ENCODE peak calls at places on chromosomes 12 and 14, in eight cellular contexts. Q is tibial artery, F is dorsolateral prefrontal cortex, X is pancreas, W is mesothelial cell of epicardium, V is epithelial cell of proximal tubule, I is choroid plexus epithelial cell, B is IMR-90. H is an unnamed sample.

GRCh38 chr12:80721326-80721725 is 4.6 kb downstream of the MYF5 start:
- DNase-seq in V (no peak), B (no peak), X (no peak), F (no peak), Q (no peak), I (no peak), W (no peak), H (no peak)

GRCh38 chr14:92687681-92688433 is 60.6 kb downstream of the LGMN start:
- DNase-seq in I (peak), V (no peak), W (no peak), X (peak), Q (peak), B (no peak), F (no peak), H (peak)

GRCh38 chr12:24499151-24500146 is 449.5 kb downstream of the BCAT1 start:
- DNase-seq in X (no peak), V (no peak), I (peak), F (no peak), B (peak), W (no peak), Q (no peak), H (no peak)

GRCh38 chr12:128825845-128826244 is 2.1 kb upstream of the SLC15A4 start:
- DNase-seq in F (no peak), B (no peak), W (no peak), Q (no peak), X (no peak), I (no peak), V (no peak), H (no peak)

GRCh38 chr12:94615284-94616216 is 34.8 kb downstream of the TMCC3 start:
- DNase-seq in B (peak), Q (no peak), X (peak), W (no peak), I (peak), V (no peak), F (no peak), H (no peak)

GRCh38 chr12:15839682-15840081 is 42.5 kb upstream of the STRAP start:
- DNase-seq in Q (no peak), W (no peak), B (no peak), X (no peak), V (no peak), F (no peak), I (no peak), H (no peak)

GRCh38 chr12:58764100-58764953 is 156.0 kb downstream of the LRIG3 start:
- DNase-seq in W (no peak), V (no peak), F (no peak), B (peak), X (no peak), Q (no peak), I (peak), H (no peak)

GRCh38 chr12:5503774-5504173 is 71.9 kb downstream of the NTF3 start:
- DNase-seq in X (no peak), B (no peak), Q (no peak), F (no peak), W (peak), I (no peak), V (no peak), H (peak)

GRCh38 chr14:75333523-75334190 is 55.0 kb downstream of the FOS start:
- DNase-seq in Q (no peak), W (no peak), F (no peak), I (no peak), B (no peak), X (no peak), V (no peak), H (peak)

GRCh38 chr12:116662612-116663144 is 75.2 kb downstream of the SPRING1 start:
- DNase-seq in B (peak), X (no peak), I (peak), F (no peak), W (no peak), V (no peak), Q (no peak), H (no peak)

GRCh38 chr12:42426733-42427132 is 100.8 kb downstream of the PPHLN1 start:
- DNase-seq in I (peak), B (peak), V (peak), W (no peak), X (no peak), Q (no peak), F (no peak), H (no peak)

GRCh38 chr12:25119020-25119419 is 75.9 kb downstream of the DNAI7 start:
- DNase-seq in X (no peak), I (peak), F (no peak), Q (no peak), B (no peak), V (no peak), W (no peak), H (no peak)

GRCh38 chr12:58812229-58812628 is 108.1 kb downstream of the LRIG3 start:
- DNase-seq in W (no peak), X (no peak), Q (no peak), F (no peak), B (no peak), V (no peak), I (no peak), H (no peak)

GRCh38 chr12:107360033-107360432 is 266.7 kb upstream of the CRY1 start:
- DNase-seq in I (no peak), V (no peak), F (no peak), Q (no peak), X (no peak), W (no peak), B (no peak), H (no peak)

GRCh38 chr14:103880334-103880985 is 33.1 kb upstream of the PPP1R13B start:
- DNase-seq in B (peak), V (no peak), I (peak), F (no peak), Q (peak), X (peak), W (no peak), H (peak)

GRCh38 chr12:78290606-78291345 is 460.1 kb downstream of the NAV3 start:
- DNase-seq in B (peak), W (no peak), I (peak), F (no peak), Q (no peak), V (peak), X (no peak), H (no peak)

GRCh38 chr14:102988054-102988453 is 65.6 kb downstream of the AMN start:
- DNase-seq in V (no peak), Q (no peak), W (no peak), I (peak), B (no peak), X (no peak), F (no peak), H (no peak)

GRCh38 chr12:12717586-12718381 is 616 bp downstream of the CDKN1B start:
- DNase-seq in V (no peak), I (peak), X (peak), F (no peak), W (no peak), B (no peak), Q (peak), H (peak)

GRCh38 chr12:104985206-104985605 is 910 bp upstream of the NOPCHAP1 start:
- DNase-seq in X (no peak), W (no peak), I (no peak), B (no peak), Q (no peak), V (no peak), F (no peak), H (no peak)

GRCh38 chr12:106655577-106655976 is 72.8 kb downstream of the RFX4 start:
- DNase-seq in X (no peak), W (no peak), V (no peak), F (no peak), Q (no peak), B (no peak), I (peak), H (no peak)

GRCh38 chr14:69183735-69184134 is 7.6 kb upstream of the EXD2 start:
- DNase-seq in Q (no peak), X (no peak), B (peak), V (no peak), W (no peak), F (no peak), I (peak), H (no peak)

GRCh38 chr12:51972849-51973273 is 21.4 kb downstream of the ACVR1B start:
- DNase-seq in X (no peak), I (peak), F (no peak), B (peak), V (peak), W (no peak), Q (peak), H (peak)

GRCh38 chr12:6281081-6281809 is 29.2 kb upstream of the PLEKHG6 start:
- DNase-seq in W (no peak), X (no peak), I (no peak), F (no peak), B (peak), V (no peak), Q (peak), H (no peak)

GRCh38 chr12:91361864-91362263 is 179.2 kb upstream of the DCN start:
- DNase-seq in B (peak), I (peak), W (no peak), Q (no peak), X (no peak), V (no peak), F (no peak), H (no peak)

GRCh38 chr12:77795699-77796098 is 35.0 kb upstream of the NAV3 start:
- DNase-seq in X (no peak), B (no peak), W (no peak), Q (no peak), F (no peak), I (peak), V (no peak), H (no peak)

GRCh38 chr14:19941668-19942067 is 11.0 kb downstream of the OR4K1 start:
- DNase-seq in Q (no peak), W (no peak), B (no peak), F (no peak), X (no peak), I (no peak), V (no peak), H (no peak)

GRCh38 chr14:81137316-81137715 is 83.4 kb downstream of the GTF2A1 start:
- DNase-seq in B (peak), F (no peak), X (no peak), W (no peak), V (peak), Q (no peak), I (peak), H (no peak)

GRCh38 chr14:49966304-49966809 is 73.5 kb downstream of the ARF6 start:
- DNase-seq in I (no peak), V (no peak), B (no peak), F (no peak), X (peak), Q (no peak), W (no peak), H (no peak)
- TF ChIP-seq CTCF in I (no peak), V (no peak), B (no peak), F (no peak), X (no peak), Q (no peak), W (no peak), H (no peak)

DNA sequence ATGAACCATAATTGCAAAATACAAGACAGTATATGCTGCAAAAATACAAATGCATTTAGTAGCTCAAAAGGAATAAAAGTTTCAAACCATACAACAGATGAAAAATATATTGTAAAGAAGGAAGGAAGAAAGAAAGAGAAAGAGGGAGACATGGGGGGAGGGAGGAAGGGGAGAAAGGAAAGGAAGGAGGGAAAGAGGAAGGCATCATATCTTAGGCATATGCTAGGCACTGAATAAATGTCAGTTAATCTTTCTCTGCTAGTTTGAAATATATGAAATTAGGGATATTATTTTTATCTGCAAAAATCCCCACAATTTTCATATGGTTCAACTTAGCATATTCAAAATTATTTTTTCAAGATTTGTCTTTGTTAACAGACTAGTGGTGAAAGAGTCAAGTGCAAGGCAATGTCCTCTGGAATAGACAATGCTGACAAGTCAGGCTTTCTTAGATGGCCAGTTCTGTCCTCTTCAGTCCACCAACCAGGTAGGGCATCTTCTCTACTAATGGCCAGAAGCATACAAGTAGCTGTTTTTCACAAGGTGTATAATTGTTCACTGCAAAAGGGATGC is 506.4 kb downstream of the PRKD1 start:
- DNase-seq in I (no peak), B (no peak), V (no peak), Q (no peak), W (no peak), X (no peak), F (no peak), H (no peak)
- TF ChIP-seq CTCF in I (peak), B (no peak), V (peak), Q (no peak), W (no peak), X (no peak), F (no peak), H (no peak)

GRCh38 chr12:102514696-102515095 is 34.3 kb upstream of the IGF1 start:
- DNase-seq in Q (no peak), B (no peak), V (no peak), X (no peak), I (no peak), W (no peak), F (no peak), H (no peak)

GRCh38 chr12:102513739-102514138 is 33.4 kb upstream of the IGF1 start:
- DNase-seq in V (no peak), Q (no peak), W (no peak), B (peak), I (peak), F (no peak), X (no peak), H (no peak)

GRCh38 chr12:102512523-102512922 is 32.2 kb upstream of the IGF1 start:
- DNase-seq in X (no peak), W (no peak), B (no peak), Q (no peak), I (no peak), F (no peak), V (no peak), H (no peak)

GRCh38 chr12:102511575-102511974 is 31.2 kb upstream of the IGF1 start:
- DNase-seq in W (no peak), I (no peak), F (no peak), V (no peak), X (no peak), B (no peak), Q (no peak), H (no peak)

DNA sequence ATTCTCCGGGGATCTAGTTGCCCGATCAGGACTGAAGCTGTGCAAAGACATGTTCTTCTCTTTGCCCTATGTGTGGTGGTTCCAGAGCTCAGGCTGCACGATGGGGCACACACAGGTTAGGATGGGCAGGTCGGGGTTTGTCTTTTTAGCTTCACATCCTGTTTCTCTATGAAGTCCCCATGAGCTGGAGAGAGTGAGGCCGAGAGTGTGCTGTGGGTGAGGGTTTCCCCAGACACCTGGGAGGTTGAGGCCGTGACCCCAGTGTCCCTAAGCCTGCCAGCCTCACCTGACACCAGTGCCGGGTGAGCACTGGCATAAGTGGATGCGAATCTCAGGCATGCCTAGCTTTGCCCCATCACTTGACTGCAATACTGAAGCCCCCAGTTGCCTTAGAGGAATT is 32.9 kb upstream of the IGF1 start:
- DNase-seq in X (no peak), W (no peak), F (no peak), V (no peak), B (no peak), I (no peak), Q (no peak), H (no peak)
- TF ChIP-seq CTCF in X (no peak), W (no peak), F (no peak), V (no peak), B (no peak), I (no peak), Q (no peak), H (no peak)

DNA sequence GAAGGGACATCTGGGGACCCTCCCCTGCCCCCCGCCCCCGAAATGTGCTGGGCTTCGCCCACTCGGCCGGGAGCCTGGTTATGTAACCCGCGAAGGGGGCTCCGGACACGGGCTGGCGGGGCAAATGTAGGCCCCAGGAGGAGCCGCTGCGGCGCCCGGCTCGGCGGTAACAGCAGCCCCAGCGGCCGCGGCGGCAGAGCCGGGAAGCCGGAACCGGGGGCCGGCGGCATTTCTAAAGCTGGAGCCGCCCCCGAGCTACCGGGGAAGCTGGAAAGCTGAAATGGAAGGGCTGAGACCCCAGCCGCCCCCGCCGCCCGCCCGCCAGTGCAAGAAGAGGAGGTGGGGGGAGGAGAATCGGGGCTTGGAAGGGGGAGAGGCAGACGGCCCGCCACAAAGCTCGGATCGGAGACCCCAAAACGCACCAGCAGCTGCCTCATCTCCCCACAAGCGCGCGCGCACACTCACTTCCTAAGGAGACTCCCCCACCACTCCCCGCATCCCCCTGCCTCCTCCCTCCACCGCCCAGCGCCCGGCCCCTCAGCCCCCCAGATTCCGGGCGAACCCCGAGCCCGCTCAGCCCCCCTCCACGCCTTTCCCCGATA is 1.5 kb downstream of the KDM2B start:
- DNase-seq in X (peak), I (no peak), V (no peak), W (peak), Q (peak), F (peak), B (no peak), H (peak)
- TF ChIP-seq CTCF in X (no peak), I (no peak), V (no peak), W (no peak), Q (no peak), F (no peak), B (no peak), H (no peak)

GRCh38 chr12:8637244-8637643 is 24.6 kb upstream of the AICDA start:
- DNase-seq in W (no peak), I (no peak), X (no peak), B (no peak), V (no peak), Q (no peak), F (no peak), H (no peak)
- TF ChIP-seq CTCF in W (no peak), I (no peak), X (no peak), B (no peak), V (no peak), Q (no peak), F (no peak), H (no peak)

DNA sequence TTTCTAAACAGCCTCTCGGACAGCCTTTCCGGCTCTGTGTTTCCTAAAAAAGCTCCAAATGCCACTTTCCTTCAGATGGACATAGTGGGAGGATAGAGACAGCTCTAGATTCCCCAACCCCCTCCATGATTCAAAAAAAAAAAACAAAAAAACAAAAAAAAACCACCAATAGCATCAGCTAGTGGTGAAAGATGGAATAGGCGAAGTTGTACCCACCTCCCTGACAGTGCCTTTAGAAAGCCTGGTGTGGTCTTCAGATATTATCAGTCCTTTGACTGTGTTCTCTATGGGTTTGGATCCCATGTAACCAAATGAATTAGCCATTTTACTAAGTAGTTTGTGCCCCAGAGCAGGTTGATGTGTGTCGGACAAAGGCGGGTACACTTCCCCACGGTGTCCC is 94.1 kb downstream of the PHETA1 start:
- DNase-seq in W (no peak), F (no peak), V (no peak), X (no peak), B (no peak), I (peak), Q (no peak), H (no peak)
- TF ChIP-seq CTCF in W (peak), F (peak), V (peak), X (no peak), B (peak), I (peak), Q (no peak), H (no peak)

DNA sequence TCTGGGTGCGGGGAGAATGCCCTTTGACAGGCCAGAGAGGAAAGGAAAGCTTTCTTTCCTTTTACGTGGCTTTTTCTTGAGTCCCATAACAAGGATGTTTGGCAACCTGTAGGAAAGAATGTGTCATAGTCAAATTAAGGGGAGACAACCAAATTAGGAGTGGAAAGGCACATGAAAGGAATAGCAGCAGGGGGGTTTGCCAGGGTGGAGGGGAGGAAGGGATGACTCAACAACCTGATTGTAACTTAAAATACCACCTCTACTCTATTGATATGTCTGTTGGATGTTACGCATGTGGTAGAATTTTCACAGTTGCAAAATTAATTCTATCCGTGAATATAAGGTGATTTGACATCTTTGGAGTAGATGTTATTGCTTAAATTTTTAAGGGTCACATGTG is 28.5 kb upstream of the MYBPC1 start:
- DNase-seq in B (no peak), W (no peak), F (no peak), Q (no peak), I (peak), X (no peak), V (no peak), H (no peak)
- TF ChIP-seq CTCF in B (no peak), W (no peak), F (no peak), Q (no peak), I (no peak), X (no peak), V (no peak), H (no peak)